ENCODE peak calls at places on chromosomes 4 and X, in four cellular contexts. A is HCT116, S is GM12878, W is SK-N-SH. Z is an unnamed sample.

GRCh38 chr4:86916392-86916791 is 18.4 kb upstream of the AFF1 start:
- DNase-seq in A (no peak), S (no peak), W (no peak), Z (no peak)

GRCh38 chr4:3115637-3116300 is 41.3 kb downstream of the HTT start:
- DNase-seq in A (no peak), S (no peak), W (no peak), Z (no peak)

GRCh38 chr4:57424231-57424897 is 314.2 kb upstream of the IGFBP7 start:
- DNase-seq in A (no peak), S (no peak), W (no peak), Z (no peak)

GRCh38 chr4:182871616-182872015 is 45.6 kb downstream of the DCTD start:
- DNase-seq in A (no peak), S (no peak), W (no peak), Z (no peak)

GRCh38 chrX:16708016-16708415 is 4.5 kb downstream of the CTPS2 start:
- DNase-seq in A (no peak), S (no peak), W (no peak), Z (no peak)

GRCh38 chrX:56759736-56760409 is 30.8 kb downstream of the NBDY start:
- DNase-seq in A (no peak), S (no peak), W (no peak), Z (no peak)

GRCh38 chr4:75686346-75686745 is 13.1 kb upstream of the G3BP2 start:
- DNase-seq in A (no peak), S (no peak), W (no peak), Z (no peak)

GRCh38 chrX:108018659-108019381 is 26.0 kb upstream of the VSIG1 start:
- DNase-seq in A (no peak), S (no peak), W (no peak), Z (no peak)

GRCh38 chr4:186757696-186758330 is 34.2 kb upstream of the FAT1 start:
- DNase-seq in A (no peak), S (no peak), W (no peak), Z (no peak)

GRCh38 chr4:48420172-48420571 is 63.0 kb upstream of the SLC10A4 start:
- DNase-seq in A (no peak), S (no peak), W (no peak), Z (no peak)

GRCh38 chrX:109742722-109743121 is 9.7 kb upstream of the ACSL4 start:
- DNase-seq in A (no peak), S (no peak), W (no peak), Z (no peak)

GRCh38 chr4:76654796-76655195 is 219.8 kb downstream of the SHROOM3 start:
- DNase-seq in A (no peak), S (no peak), W (no peak), Z (no peak)

GRCh38 chr4:81502561-81502960 is 30.9 kb upstream of the RASGEF1B start:
- DNase-seq in A (no peak), S (no peak), W (no peak), Z (no peak)

GRCh38 chrX:39309018-39309620 is 507.9 kb downstream of the MID1IP1 start:
- DNase-seq in A (no peak), S (no peak), W (no peak), Z (no peak)

GRCh38 chrX:1425381-1425780 is 27.3 kb downstream of the ASMTL start:
- DNase-seq in A (no peak), S (no peak), W (no peak), Z (no peak)

GRCh38 chr4:112182604-112183003 is 37.4 kb downstream of the FAM241A start:
- DNase-seq in A (no peak), S (no peak), W (no peak), Z (no peak)

GRCh38 chr4:38400946-38401345 is 263.1 kb upstream of the KLF3 start:
- DNase-seq in A (no peak), S (no peak), W (no peak), Z (no peak)

GRCh38 chr4:129232627-129233337 is 136.8 kb downstream of the C4orf33 start:
- DNase-seq in A (no peak), S (no peak), W (peak; percentile 14), Z (no peak)

GRCh38 chrX:68940601-68941000 is 111.8 kb downstream of the EFNB1 start:
- DNase-seq in A (no peak), S (no peak), W (no peak), Z (no peak)

GRCh38 chrX:68939868-68940267 is 111.0 kb downstream of the EFNB1 start:
- DNase-seq in A (no peak), S (no peak), W (no peak), Z (no peak)

GRCh38 chrX:68936608-68937007 is 107.8 kb downstream of the EFNB1 start:
- DNase-seq in A (no peak), S (no peak), W (no peak), Z (no peak)

GRCh38 chrX:68937581-68937980 is 108.8 kb downstream of the EFNB1 start:
- DNase-seq in A (no peak), S (no peak), W (no peak), Z (no peak)

DNA sequence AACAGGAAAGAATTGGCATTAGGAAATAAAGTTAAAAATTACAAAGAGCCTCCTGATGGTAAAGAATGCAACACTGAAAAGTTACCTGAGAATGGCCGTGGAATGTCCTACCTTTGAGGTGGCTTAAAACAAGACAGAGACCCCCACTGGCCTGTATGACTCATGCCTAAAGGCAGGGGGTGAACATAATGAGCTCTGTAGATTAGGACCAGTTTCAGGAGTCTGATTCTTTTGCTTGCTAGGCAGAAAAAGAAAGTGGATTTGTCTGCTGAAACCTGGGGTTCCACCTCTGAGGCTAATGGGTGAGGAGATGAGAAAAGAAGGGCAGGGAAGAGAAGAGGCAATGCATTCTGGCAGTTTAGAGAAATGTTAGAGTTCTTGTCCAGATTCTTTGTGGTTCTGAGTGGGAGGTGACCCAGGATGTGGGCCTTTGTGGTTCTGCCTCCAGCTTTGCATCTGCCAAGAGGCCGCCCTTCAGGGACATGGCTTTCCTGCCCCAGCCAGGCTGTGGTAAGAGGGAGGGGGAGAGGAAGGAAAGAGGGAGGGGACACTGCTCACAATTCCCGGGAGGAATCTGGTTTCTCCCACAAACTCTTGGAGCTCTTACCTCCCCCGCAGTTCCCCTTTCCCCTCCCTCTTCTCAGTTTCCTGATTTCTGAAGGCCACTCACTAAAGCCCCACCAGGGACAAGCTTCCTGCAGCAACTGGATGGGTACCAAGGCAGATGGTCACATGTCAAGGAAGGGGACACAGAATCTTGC is 109.6 kb downstream of the EFNB1 start:
- DNase-seq in A (no peak), S (no peak), W (no peak), Z (no peak)
- TF ChIP-seq SIN3A in A (no peak), S (no peak), W (no peak), Z (no peak)

GRCh38 chr4:79042079-79042674 is 102.9 kb upstream of the PAQR3 start:
- DNase-seq in A (peak; percentile 13), S (no peak), W (peak; percentile 46), Z (peak; percentile 69)
- TF ChIP-seq SIN3A in A (no peak), S (no peak), W (no peak), Z (no peak)

GRCh38 chr4:120055795-120056194 is 10.9 kb downstream of the MAD2L1 start:
- DNase-seq in A (no peak), S (no peak), W (no peak), Z (no peak)

GRCh38 chr4:120053916-120054315 is 12.7 kb downstream of the MAD2L1 start:
- DNase-seq in A (no peak), S (no peak), W (no peak), Z (no peak)

GRCh38 chr4:120055167-120055566 is 11.5 kb downstream of the MAD2L1 start:
- DNase-seq in A (no peak), S (no peak), W (no peak), Z (no peak)

GRCh38 chr4:120049732-120050494 is 16.7 kb downstream of the MAD2L1 start:
- DNase-seq in A (peak; percentile 52), S (peak; percentile 64), W (peak; percentile 56), Z (peak; percentile 67)

GRCh38 chr4:120052840-120053239 is 13.8 kb downstream of the MAD2L1 start:
- DNase-seq in A (no peak), S (no peak), W (no peak), Z (no peak)
- TF ChIP-seq SIN3A in A (no peak), S (no peak), W (no peak), Z (no peak)

GRCh38 chrX:140733766-140734342 is 24.3 kb downstream of the LINC00632 start:
- DNase-seq in A (no peak), S (no peak), W (peak; percentile 46), Z (peak; percentile 34)
- TF ChIP-seq SIN3A in A (no peak), S (no peak), W (no peak), Z (no peak)

GRCh38 chr4:122603156-122603574 is 17.7 kb downstream of the IL21 start:
- DNase-seq in A (no peak), S (no peak), W (no peak), Z (peak; percentile 75)
- TF ChIP-seq SIN3A in A (no peak), S (no peak), W (no peak), Z (no peak)

GRCh38 chr4:143559757-143560147 is 46.2 kb downstream of the SMARCA5 start:
- DNase-seq in A (no peak), S (no peak), W (peak; percentile 53), Z (no peak)
- TF ChIP-seq SIN3A in A (no peak), S (no peak), W (no peak), Z (no peak)

GRCh38 chrX:110915120-110915519 is 119.5 kb upstream of the CHRDL1 start:
- DNase-seq in A (no peak), S (no peak), W (no peak), Z (no peak)
- TF ChIP-seq SIN3A in A (no peak), S (no peak), W (no peak), Z (no peak)

DNA sequence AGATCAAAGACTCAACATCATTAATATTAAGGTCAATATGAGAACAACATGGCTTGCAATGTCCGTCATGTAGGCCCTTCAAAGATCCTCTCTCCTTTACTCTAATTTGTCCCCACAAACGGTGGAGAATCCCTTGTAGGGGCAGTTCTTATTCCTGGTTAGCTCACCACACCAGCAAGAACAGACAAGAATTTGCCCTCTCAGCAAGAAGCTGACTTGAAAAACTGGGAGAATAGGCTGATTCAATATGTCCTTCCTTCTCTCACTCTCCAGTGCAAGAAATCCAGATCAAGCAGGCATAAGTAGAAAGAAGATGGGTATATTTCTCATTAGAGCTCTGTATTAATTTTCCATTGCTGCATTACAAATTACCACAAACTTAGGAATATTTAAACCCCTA is 704.2 kb upstream of the SLIT2 start:
- DNase-seq in A (no peak), S (no peak), W (no peak), Z (no peak)
- TF ChIP-seq SIN3A in A (no peak), S (no peak), W (no peak), Z (no peak)

Z was measured in K562.